ENCODE peak calls at places on chromosomes 1 and 21, in eight cellular contexts. P, I, L, G, W, H, Y and X are unnamed samples.

GRCh38 chr1:203291201-203292096 is 13.9 kb upstream of the BTG2 start:
- DNase-seq in P (no peak), I (no peak), L (no peak), G (no peak), W (no peak), H (no peak), Y (peak), X (no peak)

GRCh38 chr1:38476111-38476783 is 383.3 kb downstream of the RRAGC start:
- DNase-seq in P (no peak), I (no peak), L (no peak), G (no peak), W (no peak), H (no peak), Y (no peak), X (no peak)

GRCh38 chr21:46325073-46325912 is 1.3 kb downstream of the PCNT start:
- DNase-seq in P (peak), I (peak), L (peak), G (peak), W (peak), H (peak), Y (peak), X (peak)

GRCh38 chr1:11649624-11650330 is 4.5 kb downstream of the FBXO2 start:
- DNase-seq in P (no peak), I (no peak), L (no peak), G (no peak), W (no peak), H (no peak), Y (no peak), X (no peak)

GRCh38 chr1:83670891-83671565 is 327.9 kb downstream of the TTLL7 start:
- DNase-seq in P (no peak), I (no peak), L (no peak), G (no peak), W (no peak), H (no peak), Y (no peak), X (no peak)

GRCh38 chr1:78005755-78006154 is 1.0 kb downstream of the DNAJB4 start:
- DNase-seq in P (peak), I (no peak), L (peak), G (peak), W (peak), H (no peak), Y (peak), X (peak)

GRCh38 chr1:15027515-15027948 is 126.0 kb upstream of the TMEM51 start:
- DNase-seq in P (peak), I (peak), L (peak), G (peak), W (peak), H (no peak), Y (peak), X (peak)

GRCh38 chr1:27592191-27592590 is 11.8 kb downstream of the AHDC1 start:
- DNase-seq in P (no peak), I (no peak), L (no peak), G (peak), W (no peak), H (no peak), Y (no peak), X (no peak)

GRCh38 chr1:20640183-20640597 is 6.9 kb downstream of the PINK1 start:
- DNase-seq in P (peak), I (peak), L (peak), G (peak), W (peak), H (no peak), Y (peak), X (peak)

GRCh38 chr21:43645414-43645891 is 13.8 kb downstream of the HSF2BP start:
- DNase-seq in P (peak), I (peak), L (peak), G (no peak), W (peak), H (no peak), Y (peak), X (peak)

GRCh38 chr21:42809577-42810440 is 69.5 kb downstream of the WDR4 start:
- DNase-seq in P (no peak), I (no peak), L (no peak), G (no peak), W (no peak), H (no peak), Y (no peak), X (no peak)

GRCh38 chr1:36384542-36385409 is 948 bp downstream of the STK40 start:
- DNase-seq in P (peak), I (no peak), L (peak), G (peak), W (no peak), H (peak), Y (peak), X (peak)

GRCh38 chr1:170698711-170699275 is 34.9 kb downstream of the PRRX1 start:
- DNase-seq in P (no peak), I (no peak), L (peak), G (no peak), W (peak), H (no peak), Y (no peak), X (peak)

GRCh38 chr1:197800379-197801110 is 25.3 kb upstream of the DENND1B start:
- DNase-seq in P (no peak), I (no peak), L (no peak), G (no peak), W (no peak), H (no peak), Y (no peak), X (no peak)

GRCh38 chr1:49294539-49294938 is 517.8 kb upstream of the BEND5 start:
- DNase-seq in P (no peak), I (no peak), L (no peak), G (no peak), W (no peak), H (no peak), Y (no peak), X (no peak)

GRCh38 chr1:86487805-86488141 is 19.0 kb downstream of the CLCA1 start:
- DNase-seq in P (no peak), I (no peak), L (no peak), G (no peak), W (no peak), H (no peak), Y (no peak), X (no peak)

GRCh38 chr1:52552236-52552504 is 722 bp downstream of the TUT4 start:
- DNase-seq in P (peak), I (peak), L (no peak), G (no peak), W (no peak), H (peak), Y (peak), X (peak)

GRCh38 chr1:234601217-234602017 is 8.6 kb downstream of the IRF2BP2 start:
- DNase-seq in P (peak), I (no peak), L (peak), G (no peak), W (no peak), H (no peak), Y (peak), X (no peak)

GRCh38 chr1:173043253-173043652 is 7.5 kb downstream of the TNFSF18 start:
- DNase-seq in P (peak), I (no peak), L (peak), G (no peak), W (no peak), H (no peak), Y (peak), X (peak)

GRCh38 chr1:26277719-26278118 is 2.2 kb upstream of the SH3BGRL3 start:
- DNase-seq in P (no peak), I (no peak), L (no peak), G (no peak), W (no peak), H (no peak), Y (no peak), X (no peak)

GRCh38 chr1:75796376-75797272 is at the start of gene MSH4:
- DNase-seq in P (no peak), I (no peak), L (no peak), G (peak), W (peak), H (no peak), Y (peak), X (no peak)

GRCh38 chr1:83632906-83633305 is 366.0 kb downstream of the TTLL7 start:
- DNase-seq in P (no peak), I (no peak), L (no peak), G (no peak), W (no peak), H (no peak), Y (no peak), X (no peak)

GRCh38 chr1:7680791-7681165 is 90.3 kb upstream of the VAMP3 start:
- DNase-seq in P (no peak), I (no peak), L (no peak), G (peak), W (no peak), H (no peak), Y (peak), X (no peak)

GRCh38 chr1:22831729-22832413 is 121.2 kb downstream of the EPHB2 start:
- DNase-seq in P (peak), I (peak), L (peak), G (no peak), W (peak), H (no peak), Y (peak), X (peak)

GRCh38 chr21:38261851-38262250 is 5.1 kb downstream of the KCNJ15 start:
- DNase-seq in P (no peak), I (no peak), L (no peak), G (no peak), W (peak), H (no peak), Y (no peak), X (no peak)

GRCh38 chr1:63787875-63788274 is 14.1 kb downstream of the ROR1 start:
- DNase-seq in P (no peak), I (no peak), L (no peak), G (no peak), W (no peak), H (no peak), Y (no peak), X (peak)

GRCh38 chr1:65792671-65793358 is at the start of gene PDE4B:
- DNase-seq in P (no peak), I (no peak), L (peak), G (peak), W (peak), H (no peak), Y (peak), X (peak)

GRCh38 chr21:45891388-45892155 is 90.0 kb upstream of the COL6A1 start:
- DNase-seq in P (no peak), I (no peak), L (no peak), G (no peak), W (no peak), H (no peak), Y (no peak), X (no peak)

GRCh38 chr1:214328770-214329455 is 48.0 kb downstream of the SMYD2 start:
- DNase-seq in P (peak), I (peak), L (peak), G (peak), W (peak), H (peak), Y (peak), X (peak)